ENCODE peak calls at places on chromosomes 2 and 18, in six cellular contexts. N is transverse colon, K is HEK293T, G is A172, D is EH, W is KBM-7. X is an unnamed sample.
A peak's percentile ranks its signal among the peaks of the same experiment; 100 is the strongest.

GRCh38 chr2:239263231-239263936 is 137.4 kb downstream of the HDAC4 start:
- DNase-seq in N (peak; percentile 11), K (no peak), G (no peak), D (no peak), W (no peak), X (peak; percentile 10)

GRCh38 chr2:95010126-95010525 is 15.4 kb upstream of the MAL start:
- DNase-seq in N (no peak), K (no peak), G (no peak), D (no peak), W (no peak), X (peak; percentile 18)

GRCh38 chr2:207142461-207142860 is 23.3 kb downstream of the KLF7 start:
- DNase-seq in N (no peak), K (no peak), G (no peak), D (peak; percentile 50), W (peak; percentile 67), X (no peak)

GRCh38 chr2:8630676-8631464 is 51.0 kb upstream of the ID2 start:
- DNase-seq in N (no peak), K (no peak), G (no peak), D (no peak), W (no peak), X (no peak)

GRCh38 chr2:238942080-238942761 is 94.3 kb downstream of the TWIST2 start:
- DNase-seq in N (no peak), K (no peak), G (no peak), D (no peak), W (no peak), X (no peak)

GRCh38 chr2:219439518-219439917 is 4.9 kb downstream of the SPEG start:
- DNase-seq in N (no peak), K (no peak), G (no peak), D (no peak), W (no peak), X (no peak)

GRCh38 chr2:121036226-121036692 is 248.7 kb downstream of the TFCP2L1 start:
- DNase-seq in N (no peak), K (no peak), G (no peak), D (no peak), W (no peak), X (no peak)

GRCh38 chr2:136031716-136032115 is 46.3 kb upstream of the DARS1 start:
- DNase-seq in N (no peak), K (no peak), G (no peak), D (no peak), W (no peak), X (no peak)

GRCh38 chr2:234136461-234136860 is 86.0 kb downstream of the SPP2 start:
- DNase-seq in N (no peak), K (no peak), G (peak; percentile 66), D (no peak), W (no peak), X (no peak)

GRCh38 chr2:203400805-203401585 is 72.8 kb downstream of the ABI2 start:
- DNase-seq in N (no peak), K (no peak), G (peak; percentile 31), D (peak; percentile 63), W (no peak), X (no peak)

GRCh38 chr2:102735431-102736130 is 26.2 kb upstream of the TMEM182 start:
- DNase-seq in N (peak; percentile 49), K (no peak), G (no peak), D (peak; percentile 46), W (peak; percentile 14), X (peak; percentile 61)

GRCh38 chr18:23684515-23685197 is 4.6 kb upstream of the LAMA3 start:
- DNase-seq in N (no peak), K (no peak), G (peak; percentile 52), D (peak; percentile 82), W (no peak), X (no peak)

GRCh38 chr2:206561962-206562361 is 80.3 kb upstream of the FAM237A start:
- DNase-seq in N (no peak), K (no peak), G (no peak), D (no peak), W (no peak), X (no peak)

GRCh38 chr2:219278655-219279150 is 463 bp upstream of the DNAJB2 start:
- DNase-seq in N (no peak), K (no peak), G (no peak), D (no peak), W (no peak), X (no peak)

GRCh38 chr2:181822097-181822496 is 69.4 kb upstream of the ITPRID2 start:
- DNase-seq in N (no peak), K (no peak), G (no peak), D (no peak), W (no peak), X (no peak)

GRCh38 chr2:59074071-59074470 is 832.9 kb upstream of the FANCL start:
- DNase-seq in N (no peak), K (no peak), G (no peak), D (no peak), W (no peak), X (no peak)

GRCh38 chr18:32284284-32284683 is 94.4 kb downstream of the MEP1B start:
- DNase-seq in N (no peak), K (no peak), G (no peak), D (no peak), W (no peak), X (no peak)

GRCh38 chr18:31563778-31564177 is 27.9 kb upstream of the TTR start:
- DNase-seq in N (no peak), K (no peak), G (no peak), D (no peak), W (no peak), X (no peak)

GRCh38 chr2:40032650-40033319 is 253.7 kb upstream of the THUMPD2 start:
- DNase-seq in N (no peak), K (no peak), G (peak; percentile 93), D (peak; percentile 94), W (no peak), X (no peak)

GRCh38 chr2:156437272-156437671 is 1.1 kb downstream of the GPD2 start:
- DNase-seq in N (peak; percentile 30), K (no peak), G (no peak), D (peak; percentile 46), W (peak; percentile 35), X (no peak)

GRCh38 chr2:157866202-157866601 is 9.9 kb downstream of the ACVR1 start:
- DNase-seq in N (no peak), K (no peak), G (no peak), D (peak; percentile 63), W (no peak), X (no peak)

GRCh38 chr2:19648583-19648982 is 253.2 kb downstream of the TTC32 start:
- DNase-seq in N (no peak), K (no peak), G (peak; percentile 70), D (peak; percentile 89), W (no peak), X (no peak)

GRCh38 chr2:45180033-45180746 is 170.9 kb upstream of the SIX2 start:
- DNase-seq in N (no peak), K (no peak), G (no peak), D (peak; percentile 39), W (no peak), X (no peak)